ENCODE peak calls at places on chromosome 11, in seven cellular contexts. H, N, C, S, K, A and Y are unnamed samples.

GRCh38 chr11:2314525-2315394 is 12.9 kb downstream of the TSPAN32 start:
- DNase-seq in H (peak; percentile 77), N (peak; percentile 86), C (no peak), S (peak; percentile 63), K (peak; percentile 60), A (no peak), Y (no peak)

GRCh38 chr11:126135182-126136176 is 72.8 kb upstream of the CDON start:
- DNase-seq in H (no peak), N (no peak), C (no peak), S (no peak), K (no peak), A (no peak), Y (no peak)

GRCh38 chr11:36702330-36703054 is 104.5 kb upstream of the RAG2 start:
- DNase-seq in H (no peak), N (no peak), C (peak; percentile 75), S (peak; percentile 34), K (peak; percentile 69), A (peak; percentile 46), Y (peak; percentile 62)

GRCh38 chr11:12376259-12376971 is 956 bp upstream of the PARVA start:
- DNase-seq in H (no peak), N (no peak), C (no peak), S (peak; percentile 65), K (peak; percentile 91), A (no peak), Y (no peak)

GRCh38 chr11:115425243-115425642 is 79.0 kb downstream of the CADM1 start:
- DNase-seq in H (no peak), N (no peak), C (no peak), S (no peak), K (no peak), A (no peak), Y (no peak)

GRCh38 chr11:130070109-130070828 is 575 bp downstream of the APLP2 start:
- DNase-seq in H (peak; percentile 89), N (peak; percentile 60), C (peak; percentile 48), S (peak; percentile 11), K (peak; percentile 13), A (peak; percentile 79), Y (no peak)

GRCh38 chr11:27040302-27041115 is at the start of gene BBOX1:
- DNase-seq in H (no peak), N (no peak), C (no peak), S (no peak), K (no peak), A (peak; percentile 21), Y (no peak)

GRCh38 chr11:47216141-47216798 is 1.5 kb downstream of the DDB2 start:
- DNase-seq in H (no peak), N (peak; percentile 69), C (peak; percentile 75), S (peak; percentile 81), K (peak; percentile 87), A (peak; percentile 76), Y (no peak)

GRCh38 chr11:46026616-46027293 is 94.5 kb downstream of the PHF21A start:
- DNase-seq in H (no peak), N (no peak), C (no peak), S (peak; percentile 54), K (peak; percentile 73), A (no peak), Y (no peak)

GRCh38 chr11:78860720-78861422 is 286.2 kb upstream of the NARS2 start:
- DNase-seq in H (no peak), N (no peak), C (peak; percentile 7), S (peak; percentile 7), K (peak; percentile 35), A (no peak), Y (peak; percentile 11)

GRCh38 chr11:110599207-110599606 is 113.0 kb downstream of the ARHGAP20 start:
- DNase-seq in H (peak; percentile 45), N (no peak), C (no peak), S (no peak), K (no peak), A (no peak), Y (no peak)

GRCh38 chr11:10019906-10020682 is 273.9 kb downstream of the SBF2 start:
- DNase-seq in H (no peak), N (peak; percentile 44), C (no peak), S (no peak), K (no peak), A (no peak), Y (peak; percentile 67)

GRCh38 chr11:22807855-22808558 is 21.6 kb downstream of the SVIP start:
- DNase-seq in H (no peak), N (no peak), C (peak; percentile 28), S (no peak), K (peak; percentile 60), A (peak; percentile 55), Y (no peak)

GRCh38 chr11:125626381-125626950 is 1.5 kb downstream of the CHEK1 start:
- DNase-seq in H (no peak), N (no peak), C (peak; percentile 66), S (no peak), K (peak; percentile 16), A (peak; percentile 77), Y (peak; percentile 22)

GRCh38 chr11:128323381-128323780 is 264.0 kb downstream of the ETS1 start:
- DNase-seq in H (no peak), N (no peak), C (peak; percentile 63), S (peak; percentile 29), K (peak; percentile 48), A (peak; percentile 52), Y (no peak)

GRCh38 chr11:10674991-10675440 is 18.5 kb downstream of the IRAG1 start:
- DNase-seq in H (no peak), N (no peak), C (no peak), S (no peak), K (no peak), A (no peak), Y (no peak)

GRCh38 chr11:12777208-12777874 is 103.1 kb downstream of the TEAD1 start:
- DNase-seq in H (no peak), N (no peak), C (no peak), S (peak; percentile 71), K (peak; percentile 83), A (no peak), Y (peak; percentile 80)

DNA sequence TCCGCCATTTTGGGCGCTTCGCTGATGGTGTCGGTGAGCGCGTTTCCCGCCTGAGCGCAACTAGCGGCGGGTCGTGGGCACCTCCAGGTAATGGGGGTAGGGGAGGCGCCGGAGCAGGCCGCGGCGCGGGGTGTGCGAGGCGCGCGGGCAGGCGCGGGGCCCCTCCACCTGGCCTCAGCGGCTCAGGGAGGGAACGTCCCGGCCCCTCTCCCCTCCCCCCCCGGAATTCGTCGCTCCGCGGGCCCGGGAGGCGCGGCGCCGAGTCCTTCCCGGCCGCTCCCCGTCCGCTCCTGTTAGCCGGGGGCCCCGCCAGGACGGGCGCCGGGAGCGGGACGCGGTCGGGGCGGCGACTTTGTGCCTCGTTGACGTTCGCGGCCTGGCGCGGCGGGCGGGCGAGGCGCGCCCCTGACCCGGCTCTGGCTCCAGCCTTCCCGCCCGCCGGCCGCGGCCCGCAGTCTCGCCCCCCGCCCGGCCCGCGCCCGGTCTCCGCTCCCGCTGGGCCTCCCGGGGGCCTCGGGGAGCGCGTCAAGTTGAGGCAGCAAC is at the start of gene PPP6R3:
- DNase-seq in H (peak; percentile 94), N (no peak), C (no peak), S (no peak), K (no peak), A (no peak), Y (no peak)
- H3K4me3 ChIP-seq in H (peak within 1 kb of the TSS; percentile 91), N (peak within 1 kb of the TSS; percentile 85), C (peak within 1 kb of the TSS; percentile 89), S (peak within 1 kb of the TSS; percentile 56), K (peak within 1 kb of the TSS; percentile 90), A (peak within 1 kb of the TSS; percentile 80), Y (peak within 1 kb of the TSS; percentile 65)

DNA sequence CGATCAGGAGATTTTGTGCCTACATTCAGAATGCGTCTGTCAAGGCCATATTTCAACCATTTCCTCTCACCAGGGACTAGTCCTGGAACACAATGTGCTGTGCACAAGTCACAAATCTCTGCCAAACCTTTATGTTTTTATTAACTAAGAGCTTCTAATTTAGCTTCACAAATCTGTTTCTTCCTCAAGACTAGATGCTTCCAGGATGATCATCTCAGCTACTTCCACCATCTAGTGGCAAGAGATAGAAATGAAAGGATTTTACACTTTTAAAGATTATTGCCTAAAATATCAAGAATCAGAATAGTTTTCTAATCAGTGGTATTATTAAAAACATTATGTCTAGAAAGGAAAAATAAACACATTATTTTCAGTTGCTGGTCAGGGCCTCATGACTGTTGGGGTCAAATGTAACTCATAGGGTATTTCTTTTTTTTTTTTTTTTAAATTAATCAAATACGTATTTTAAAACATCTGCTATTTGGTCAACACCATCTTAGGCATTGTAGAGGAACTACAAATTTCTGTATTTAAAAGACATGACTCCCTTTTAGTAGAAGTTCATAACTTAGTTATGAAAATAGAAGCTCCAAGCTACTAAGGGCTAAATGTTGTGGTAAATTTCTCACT is 1102.6 kb downstream of the DLG2 start:
- DNase-seq in H (no peak), N (no peak), C (peak; percentile 10), S (peak; percentile 0), K (peak; percentile 25), A (peak; percentile 27), Y (no peak)
- TF ChIP-seq CTCF in H (no peak), N (no peak), C (no peak), S (peak; percentile 42), K (peak; percentile 49), A (peak; percentile 74), Y (peak; percentile 62)

GRCh38 chr11:75502138-75502537 is 23.6 kb downstream of the GDPD5 start:
- DNase-seq in H (no peak), N (no peak), C (no peak), S (no peak), K (no peak), A (no peak), Y (no peak)
- H3K4me3 ChIP-seq in H (no peak overlapping the region), N (no peak overlapping the region), C (no peak overlapping the region), S (no peak overlapping the region), K (no peak overlapping the region), A (no peak overlapping the region), Y (no peak overlapping the region)

GRCh38 chr11:68273056-68273738 is 1.4 kb upstream of the C11orf24 start:
- DNase-seq in H (no peak), N (no peak), C (peak; percentile 41), S (no peak), K (no peak), A (peak; percentile 42), Y (no peak)

GRCh38 chr11:68271023-68271780 is 571 bp downstream of the C11orf24 start:
- DNase-seq in H (no peak), N (peak; percentile 61), C (peak; percentile 90), S (peak; percentile 69), K (peak; percentile 83), A (peak; percentile 90), Y (no peak)

GRCh38 chr11:68270334-68271022 is 1.3 kb downstream of the C11orf24 start:
- DNase-seq in H (no peak), N (no peak), C (no peak), S (no peak), K (no peak), A (no peak), Y (no peak)

GRCh38 chr11:68269414-68270081 is 2.2 kb downstream of the C11orf24 start:
- DNase-seq in H (no peak), N (no peak), C (no peak), S (peak; percentile 72), K (peak; percentile 92), A (no peak), Y (no peak)

DNA sequence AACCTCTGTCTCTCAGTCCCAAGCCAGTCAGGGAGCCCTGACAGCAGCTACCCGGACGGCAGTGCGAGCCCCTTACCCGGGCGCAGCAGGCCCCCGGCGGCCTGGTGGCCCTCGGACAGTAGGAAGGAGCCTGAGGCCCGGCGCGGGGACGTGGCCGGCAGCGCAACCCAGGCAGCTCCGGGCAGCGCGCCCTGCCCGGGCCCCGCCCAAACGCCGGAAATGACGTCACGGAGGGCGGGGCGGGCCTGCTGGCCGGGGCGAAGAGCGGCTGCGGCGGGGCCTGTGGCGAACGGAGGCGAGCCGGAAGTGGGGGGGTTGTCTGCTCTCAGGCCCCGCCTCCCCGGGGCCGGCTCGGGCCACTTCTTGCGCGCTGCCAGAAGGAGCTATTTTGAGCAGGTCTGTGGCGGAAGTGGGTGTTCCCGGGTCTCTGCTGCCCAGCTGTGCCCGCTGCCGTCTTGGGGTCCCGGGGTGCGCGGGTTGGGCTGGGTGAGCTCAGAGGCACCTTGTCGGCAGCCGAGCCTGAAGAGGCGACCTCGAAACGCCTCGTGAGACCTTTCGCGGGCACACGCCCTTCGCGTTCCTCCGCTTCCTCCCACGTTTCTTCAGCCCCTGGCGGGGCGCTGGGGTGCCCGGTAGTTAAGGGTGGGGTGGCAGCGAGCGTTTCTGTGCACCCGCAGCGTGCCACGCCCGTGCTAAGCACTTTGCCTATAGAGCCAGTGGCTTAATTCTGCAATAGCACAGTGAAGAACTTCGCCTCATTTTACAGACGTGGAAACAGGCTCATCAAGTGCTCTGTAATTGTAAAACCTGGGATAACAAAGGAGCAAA is at the start of gene C11orf24:
- DNase-seq in H (peak; percentile 99), N (peak; percentile 96), C (peak; percentile 99), S (peak; percentile 92), K (peak; percentile 91), A (peak; percentile 98), Y (peak; percentile 65)
- TF ChIP-seq CTCF in H (no peak), N (no peak), C (no peak), S (no peak), K (no peak), A (no peak), Y (no peak)